ENCODE peak calls at places on chromosome 15, in ten cellular contexts. V, U, W, N, X, B, H, S, T and L are unnamed samples.

GRCh38 chr15:37372064-37372463 is 271.7 kb upstream of the MEIS2 start:
- DNase-seq in V (peak), U (no peak), W (no peak), N (no peak), X (no peak), B (no peak), H (peak), S (no peak), T (no peak), L (no peak)

GRCh38 chr15:86328658-86329057 is 249.0 kb downstream of the AGBL1 start:
- DNase-seq in V (no peak), U (no peak), W (no peak), N (no peak), X (no peak), B (peak), H (no peak), S (no peak), T (no peak), L (no peak)

GRCh38 chr15:66108483-66109270 is 144.9 kb downstream of the MEGF11 start:
- DNase-seq in V (no peak), U (no peak), W (no peak), N (no peak), X (no peak), B (no peak), H (no peak), S (no peak), T (no peak), L (no peak)

GRCh38 chr15:88193415-88193814 is 63.1 kb downstream of the NTRK3 start:
- DNase-seq in V (no peak), U (no peak), W (no peak), N (no peak), X (no peak), B (no peak), H (no peak), S (no peak), T (no peak), L (no peak)

GRCh38 chr15:29938701-29939340 is 116.6 kb upstream of the TJP1 start:
- DNase-seq in V (no peak), U (no peak), W (no peak), N (no peak), X (no peak), B (no peak), H (peak), S (no peak), T (no peak), L (no peak)

GRCh38 chr15:71997691-71998090 is 120.3 kb downstream of the MYO9A start:
- DNase-seq in V (peak), U (no peak), W (no peak), N (no peak), X (no peak), B (no peak), H (peak), S (peak), T (no peak), L (no peak)

GRCh38 chr15:52464040-52464439 is 64.6 kb downstream of the MYO5A start:
- DNase-seq in V (no peak), U (no peak), W (no peak), N (no peak), X (no peak), B (no peak), H (no peak), S (no peak), T (no peak), L (no peak)

GRCh38 chr15:50458301-50458700 is 34.1 kb downstream of the USP8 start:
- DNase-seq in V (peak), U (no peak), W (no peak), N (no peak), X (no peak), B (no peak), H (no peak), S (peak), T (no peak), L (no peak)

GRCh38 chr15:26623071-26623470 is 149.8 kb downstream of the GABRB3 start:
- DNase-seq in V (no peak), U (no peak), W (no peak), N (no peak), X (no peak), B (no peak), H (no peak), S (no peak), T (no peak), L (no peak)

GRCh38 chr15:79028411-79028964 is 62.1 kb downstream of the RASGRF1 start:
- DNase-seq in V (peak), U (no peak), W (peak), N (peak), X (peak), B (peak), H (peak), S (no peak), T (no peak), L (no peak)

GRCh38 chr15:85289677-85290365 is 90.6 kb upstream of the AKAP13 start:
- DNase-seq in V (peak), U (peak), W (peak), N (no peak), X (peak), B (peak), H (peak), S (peak), T (peak), L (peak)

GRCh38 chr15:70469651-70470555 is 293.5 kb downstream of the UACA start:
- DNase-seq in V (no peak), U (no peak), W (no peak), N (no peak), X (no peak), B (no peak), H (no peak), S (no peak), T (no peak), L (no peak)

GRCh38 chr15:35728176-35728938 is 182.4 kb upstream of the DPH6 start:
- DNase-seq in V (peak), U (no peak), W (no peak), N (no peak), X (no peak), B (no peak), H (no peak), S (peak), T (no peak), L (no peak)

GRCh38 chr15:39194431-39194830 is 386.4 kb upstream of the THBS1 start:
- DNase-seq in V (peak), U (no peak), W (no peak), N (no peak), X (no peak), B (no peak), H (no peak), S (peak), T (peak), L (no peak)

GRCh38 chr15:52251144-52251860 is 44.3 kb downstream of the MYO5C start:
- DNase-seq in V (peak), U (no peak), W (no peak), N (no peak), X (no peak), B (no peak), H (no peak), S (peak), T (no peak), L (no peak)

GRCh38 chr15:52804526-52805081 is 14.5 kb upstream of the ONECUT1 start:
- DNase-seq in V (no peak), U (no peak), W (peak), N (no peak), X (no peak), B (peak), H (no peak), S (no peak), T (no peak), L (no peak)

GRCh38 chr15:36133686-36134085 is 445.7 kb upstream of the CDIN1 start:
- DNase-seq in V (no peak), U (no peak), W (no peak), N (no peak), X (no peak), B (no peak), H (peak), S (no peak), T (no peak), L (no peak)

GRCh38 chr15:42035362-42035761 is 14.5 kb upstream of the PLA2G4E start:
- DNase-seq in V (peak), U (no peak), W (peak), N (peak), X (no peak), B (no peak), H (peak), S (no peak), T (no peak), L (no peak)

GRCh38 chr15:99125061-99125990 is 20.4 kb downstream of the SYNM start:
- DNase-seq in V (peak), U (peak), W (no peak), N (no peak), X (no peak), B (no peak), H (no peak), S (no peak), T (no peak), L (no peak)

GRCh38 chr15:62403164-62403809 is 238.2 kb upstream of the C2CD4B start:
- DNase-seq in V (peak), U (no peak), W (no peak), N (no peak), X (no peak), B (no peak), H (peak), S (peak), T (no peak), L (no peak)

GRCh38 chr15:40085225-40085624 is 23.5 kb downstream of the BMF start:
- DNase-seq in V (peak), U (no peak), W (no peak), N (no peak), X (no peak), B (no peak), H (no peak), S (peak), T (no peak), L (no peak)

GRCh38 chr15:51647128-51647562 is 24.6 kb upstream of the DMXL2 start:
- DNase-seq in V (peak), U (peak), W (no peak), N (no peak), X (peak), B (no peak), H (peak), S (peak), T (peak), L (peak)

GRCh38 chr15:80478075-80478474 is 73.9 kb downstream of the ARNT2 start:
- DNase-seq in V (peak), U (no peak), W (no peak), N (no peak), X (no peak), B (no peak), H (peak), S (peak), T (no peak), L (no peak)

GRCh38 chr15:59649603-59650002 is 7.7 kb downstream of the GTF2A2 start:
- DNase-seq in V (no peak), U (no peak), W (no peak), N (no peak), X (no peak), B (no peak), H (no peak), S (no peak), T (no peak), L (no peak)

GRCh38 chr15:56678562-56678961 is 54.7 kb downstream of the ZNF280D start:
- DNase-seq in V (no peak), U (no peak), W (no peak), N (no peak), X (no peak), B (no peak), H (no peak), S (no peak), T (no peak), L (no peak)

GRCh38 chr15:29747837-29748417 is 74.3 kb downstream of the TJP1 start:
- DNase-seq in V (no peak), U (no peak), W (no peak), N (no peak), X (no peak), B (no peak), H (no peak), S (no peak), T (no peak), L (no peak)

GRCh38 chr15:56496635-56497034 is 31.7 kb upstream of the MNS1 start:
- DNase-seq in V (peak), U (no peak), W (peak), N (no peak), X (no peak), B (no peak), H (peak), S (peak), T (peak), L (no peak)

GRCh38 chr15:89496155-89497098 is at the start of gene RHCG:
- DNase-seq in V (peak), U (no peak), W (peak), N (no peak), X (no peak), B (peak), H (peak), S (peak), T (no peak), L (no peak)
- TF ChIP-seq CTCF in V (peak), U (no peak), W (peak), N (peak), X (no peak), B (peak), H (peak), S (no peak), T (peak), L (peak)

GRCh38 chr15:43511012-43511885 is 6.2 kb upstream of the MAP1A start:
- DNase-seq in V (no peak), U (no peak), W (no peak), N (no peak), X (no peak), B (peak), H (no peak), S (no peak), T (no peak), L (no peak)
- TF ChIP-seq CTCF in V (peak), U (no peak), W (peak), N (peak), X (no peak), B (no peak), H (peak), S (no peak), T (peak), L (peak)

DNA sequence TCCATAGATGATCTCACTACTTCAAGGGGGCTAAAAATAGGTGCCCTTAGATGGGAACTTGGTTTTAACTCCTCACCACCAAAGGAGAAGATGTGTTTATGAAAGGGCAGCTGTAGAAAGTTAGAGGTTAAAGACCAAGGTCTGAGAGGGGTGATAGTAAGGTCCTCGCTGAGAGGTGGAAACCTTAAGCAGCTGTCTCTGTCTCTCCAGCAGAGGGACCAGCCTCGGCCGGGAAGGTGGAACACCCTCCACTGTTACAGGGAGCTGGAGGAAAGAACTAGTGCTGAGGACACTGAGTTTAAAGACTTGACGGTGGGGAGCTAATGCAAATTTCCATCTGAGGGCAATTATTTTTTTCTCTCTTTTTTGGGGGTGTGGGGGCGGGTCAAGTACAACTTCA is 8.9 kb upstream of the RLBP1 start:
- DNase-seq in V (no peak), U (no peak), W (no peak), N (no peak), X (no peak), B (no peak), H (no peak), S (no peak), T (no peak), L (no peak)
- TF ChIP-seq CTCF in V (peak), U (no peak), W (no peak), N (no peak), X (no peak), B (no peak), H (no peak), S (no peak), T (peak), L (no peak)

GRCh38 chr15:57910672-57911071 is 154.8 kb downstream of the ALDH1A2 start:
- DNase-seq in V (no peak), U (no peak), W (no peak), N (no peak), X (no peak), B (no peak), H (no peak), S (no peak), T (no peak), L (no peak)
- TF ChIP-seq CTCF in V (no peak), U (no peak), W (no peak), N (no peak), X (no peak), B (no peak), H (no peak), S (no peak), T (no peak), L (no peak)

GRCh38 chr15:65082303-65082958 is 5.9 kb downstream of the KBTBD13 start:
- DNase-seq in V (no peak), U (no peak), W (no peak), N (no peak), X (no peak), B (peak), H (no peak), S (no peak), T (no peak), L (no peak)

GRCh38 chr15:65081758-65082157 is 5.2 kb downstream of the KBTBD13 start:
- DNase-seq in V (no peak), U (no peak), W (no peak), N (no peak), X (no peak), B (no peak), H (no peak), S (no peak), T (no peak), L (no peak)

GRCh38 chr15:65084500-65085206 is 8.1 kb downstream of the KBTBD13 start:
- DNase-seq in V (peak), U (no peak), W (no peak), N (no peak), X (no peak), B (no peak), H (peak), S (peak), T (no peak), L (no peak)

GRCh38 chr15:65085207-65085753 is 8.7 kb downstream of the KBTBD13 start:
- DNase-seq in V (no peak), U (no peak), W (no peak), N (no peak), X (no peak), B (no peak), H (no peak), S (no peak), T (no peak), L (no peak)

GRCh38 chr15:65083262-65083701 is 6.7 kb downstream of the KBTBD13 start:
- DNase-seq in V (peak), U (no peak), W (no peak), N (no peak), X (no peak), B (peak), H (no peak), S (peak), T (no peak), L (no peak)
- TF ChIP-seq CTCF in V (peak), U (peak), W (no peak), N (peak), X (no peak), B (peak), H (peak), S (peak), T (peak), L (peak)

DNA sequence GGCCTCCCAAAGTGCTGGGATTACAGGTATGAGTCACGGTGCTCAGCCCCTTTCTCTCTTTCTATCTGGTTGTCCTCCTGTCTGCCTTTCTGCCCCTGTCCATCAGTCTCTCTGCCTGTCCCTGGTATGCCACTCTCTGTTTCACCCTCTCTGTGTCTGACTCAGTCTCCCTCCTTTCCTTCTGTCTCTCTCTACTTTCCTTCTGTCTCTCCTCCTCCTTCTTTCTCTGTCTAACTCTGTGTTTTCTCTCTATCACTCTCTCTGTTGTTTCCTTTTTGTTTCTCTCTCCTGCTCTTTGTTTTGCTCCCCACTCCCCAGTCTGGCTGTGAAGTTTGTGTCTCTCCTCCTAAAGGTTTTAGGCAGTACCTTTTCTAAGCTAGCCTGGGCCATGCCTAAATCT is 9.1 kb upstream of the STRA6 start:
- DNase-seq in V (no peak), U (no peak), W (no peak), N (no peak), X (no peak), B (no peak), H (no peak), S (no peak), T (no peak), L (no peak)
- TF ChIP-seq CTCF in V (no peak), U (no peak), W (no peak), N (no peak), X (no peak), B (no peak), H (no peak), S (no peak), T (no peak), L (no peak)

GRCh38 chr15:33069161-33069560 is 125.4 kb downstream of the FMN1 start:
- DNase-seq in V (no peak), U (no peak), W (no peak), N (no peak), X (no peak), B (no peak), H (no peak), S (no peak), T (no peak), L (no peak)

GRCh38 chr15:33071451-33071850 is 123.1 kb downstream of the FMN1 start:
- DNase-seq in V (no peak), U (no peak), W (no peak), N (no peak), X (no peak), B (no peak), H (no peak), S (no peak), T (no peak), L (no peak)

GRCh38 chr15:33076937-33077336 is 117.6 kb downstream of the FMN1 start:
- DNase-seq in V (no peak), U (no peak), W (no peak), N (no peak), X (no peak), B (no peak), H (no peak), S (no peak), T (no peak), L (no peak)

GRCh38 chr15:33074942-33075341 is 119.6 kb downstream of the FMN1 start:
- DNase-seq in V (no peak), U (no peak), W (no peak), N (no peak), X (no peak), B (no peak), H (no peak), S (no peak), T (no peak), L (no peak)
- TF ChIP-seq CTCF in V (no peak), U (peak), W (no peak), N (peak), X (no peak), B (no peak), H (peak), S (no peak), T (peak), L (peak)